ENCODE peak calls at places on chromosomes 12 and 14, in five cellular contexts. E is PC-9, J is upper lobe of right lung, I is AG10803, H is Calu3. R is an unnamed sample.

GRCh38 chr12:42946776-42947435 is 357.4 kb upstream of the PRICKLE1 start:
- DNase-seq in E (no peak), J (no peak), I (no peak), H (no peak), R (no peak)

GRCh38 chr12:124352257-124352656 is 57.4 kb downstream of the RFLNA start:
- DNase-seq in E (no peak), J (no peak), I (no peak), H (no peak), R (no peak)

GRCh38 chr14:52563120-52563519 is 10.5 kb downstream of the GPR137C start:
- DNase-seq in E (no peak), J (no peak), I (peak), H (no peak), R (no peak)

GRCh38 chr14:50254248-50254647 is 22.9 kb upstream of the SOS2 start:
- DNase-seq in E (no peak), J (no peak), I (no peak), H (no peak), R (no peak)

GRCh38 chr14:60651051-60651935 is 2.0 kb upstream of the SIX1 start:
- DNase-seq in E (no peak), J (no peak), I (no peak), H (no peak), R (no peak)

GRCh38 chr12:24759155-24759554 is 189.7 kb downstream of the BCAT1 start:
- DNase-seq in E (no peak), J (no peak), I (peak), H (no peak), R (no peak)

GRCh38 chr12:77116277-77116676 is 50.9 kb upstream of the E2F7 start:
- DNase-seq in E (no peak), J (no peak), I (peak), H (no peak), R (no peak)

GRCh38 chr12:89015419-89015818 is 336.9 kb downstream of the DUSP6 start:
- DNase-seq in E (no peak), J (no peak), I (no peak), H (no peak), R (no peak)

GRCh38 chr14:71348817-71349216 is 441.6 kb downstream of the PCNX1 start:
- DNase-seq in E (no peak), J (no peak), I (no peak), H (no peak), R (no peak)

GRCh38 chr14:94770251-94770749 is 387 bp upstream of the GSC start:
- DNase-seq in E (no peak), J (no peak), I (no peak), H (no peak), R (no peak)

GRCh38 chr12:85036241-85036707 is at the start of the genes LRRIQ1 and TSPAN19:
- DNase-seq in E (peak), J (peak), I (peak), H (peak), R (peak)

GRCh38 chr12:81722004-81722403 is 37.1 kb downstream of the PPFIA2 start:
- DNase-seq in E (no peak), J (no peak), I (no peak), H (no peak), R (no peak)

GRCh38 chr12:79451988-79452387 is 238.8 kb downstream of the PAWR start:
- DNase-seq in E (peak), J (no peak), I (peak), H (peak), R (peak)

GRCh38 chr12:53268009-53268636 is at the start of gene ESPL1:
- DNase-seq in E (peak), J (peak), I (peak), H (peak), R (peak)

GRCh38 chr14:74867673-74868072 is 8.3 kb downstream of the PROX2 start:
- DNase-seq in E (no peak), J (no peak), I (peak), H (no peak), R (no peak)

GRCh38 chr12:43836455-43836989 is 641 bp downstream of the TMEM117 start:
- DNase-seq in E (no peak), J (no peak), I (peak), H (no peak), R (no peak)

GRCh38 chr14:74739293-74740030 is 23.7 kb upstream of the YLPM1 start:
- DNase-seq in E (no peak), J (no peak), I (no peak), H (no peak), R (no peak)

GRCh38 chr12:109346920-109347319 is 780 bp upstream of the MYO1H start:
- DNase-seq in E (no peak), J (no peak), I (no peak), H (no peak), R (no peak)

GRCh38 chr12:110186059-110186458 is 61.9 kb downstream of the IFT81 start:
- DNase-seq in E (no peak), J (no peak), I (no peak), H (no peak), R (no peak)

GRCh38 chr12:6390084-6390799 is 6.3 kb downstream of the LTBR start:
- DNase-seq in E (no peak), J (no peak), I (no peak), H (no peak), R (peak)

GRCh38 chr12:106226884-106227640 is 20.8 kb downstream of the CKAP4 start:
- DNase-seq in E (peak), J (no peak), I (peak), H (peak), R (no peak)

GRCh38 chr14:22997676-22998323 is 12.1 kb downstream of the C14orf93 start:
- DNase-seq in E (no peak), J (no peak), I (no peak), H (no peak), R (no peak)

GRCh38 chr12:79381246-79382208 is 309.2 kb downstream of the PAWR start:
- DNase-seq in E (no peak), J (no peak), I (no peak), H (no peak), R (no peak)

GRCh38 chr12:111033281-111034147 is 113.1 kb upstream of the MYL2 start:
- DNase-seq in E (no peak), J (no peak), I (no peak), H (no peak), R (no peak)

GRCh38 chr14:78445275-78445674 is 275.1 kb downstream of the NRXN3 start:
- DNase-seq in E (no peak), J (no peak), I (no peak), H (no peak), R (no peak)

GRCh38 chr14:105168979-105169507 is 467 bp upstream of the JAG2 start:
- DNase-seq in E (no peak), J (no peak), I (no peak), H (no peak), R (no peak)

GRCh38 chr14:96060161-96060933 is 21.2 kb downstream of the C14orf132 start:
- DNase-seq in E (no peak), J (no peak), I (no peak), H (no peak), R (no peak)

GRCh38 chr12:24615967-24616411 is 332.9 kb downstream of the BCAT1 start:
- DNase-seq in E (peak), J (no peak), I (no peak), H (no peak), R (no peak)

GRCh38 chr12:33670284-33670683 is 230.7 kb upstream of the SYT10 start:
- DNase-seq in E (no peak), J (no peak), I (no peak), H (no peak), R (no peak)

GRCh38 chr12:110245278-110245868 is 35.7 kb upstream of the ATP2A2 start:
- DNase-seq in E (no peak), J (peak), I (no peak), H (peak), R (no peak)

GRCh38 chr12:77696183-77696582 is 134.5 kb upstream of the NAV3 start:
- DNase-seq in E (no peak), J (no peak), I (no peak), H (no peak), R (no peak)

GRCh38 chr12:77190022-77190421 is 124.7 kb upstream of the E2F7 start:
- DNase-seq in E (no peak), J (no peak), I (peak), H (no peak), R (no peak)

GRCh38 chr12:55955800-55956508 is 9.9 kb downstream of the PMEL start:
- DNase-seq in E (peak), J (no peak), I (peak), H (peak), R (no peak)

GRCh38 chr12:27870939-27871338 is 90.9 kb upstream of the MANSC4 start:
- DNase-seq in E (no peak), J (no peak), I (peak), H (no peak), R (no peak)

GRCh38 chr14:90698379-90698869 is 117.8 kb downstream of the TTC7B start:
- DNase-seq in E (no peak), J (no peak), I (peak), H (no peak), R (peak)

GRCh38 chr12:108572166-108572790 is 9.9 kb downstream of the ISCU start:
- DNase-seq in E (no peak), J (no peak), I (no peak), H (no peak), R (no peak)

GRCh38 chr12:127455347-127456265 is 811.4 kb upstream of the TMEM132C start:
- DNase-seq in E (no peak), J (no peak), I (no peak), H (no peak), R (no peak)

GRCh38 chr14:38500125-38500524 is 244.2 kb upstream of the CLEC14A start:
- DNase-seq in E (no peak), J (no peak), I (peak), H (no peak), R (no peak)

GRCh38 chr14:101005447-101005846 is 101.9 kb upstream of the RTL1 start:
- DNase-seq in E (no peak), J (no peak), I (no peak), H (no peak), R (no peak)

GRCh38 chr12:31736472-31736871 is 7.7 kb upstream of the AMN1 start:
- DNase-seq in E (peak), J (no peak), I (peak), H (no peak), R (no peak)

GRCh38 chr14:59425322-59425945 is 39.7 kb downstream of the GPR135 start:
- DNase-seq in E (no peak), J (no peak), I (peak), H (no peak), R (peak)
- TF ChIP-seq CTCF in E (no peak), J (no peak), I (peak), H (no peak), R (no peak)

GRCh38 chr14:97298331-97298730 is 501.1 kb downstream of the VRK1 start:
- DNase-seq in E (no peak), J (no peak), I (no peak), H (no peak), R (no peak)
- TF ChIP-seq CTCF in E (peak), J (no peak), I (no peak), H (no peak), R (no peak)

GRCh38 chr12:62600038-62600437 is 133.4 kb downstream of the MON2 start:
- DNase-seq in E (no peak), J (no peak), I (no peak), H (no peak), R (no peak)
- TF ChIP-seq CTCF in E (peak), J (no peak), I (peak), H (peak), R (no peak)

GRCh38 chr14:92670177-92670576 is 78.2 kb downstream of the LGMN start:
- DNase-seq in E (no peak), J (no peak), I (peak), H (no peak), R (no peak)
- TF ChIP-seq CTCF in E (no peak), J (no peak), I (peak), H (no peak), R (no peak)

DNA sequence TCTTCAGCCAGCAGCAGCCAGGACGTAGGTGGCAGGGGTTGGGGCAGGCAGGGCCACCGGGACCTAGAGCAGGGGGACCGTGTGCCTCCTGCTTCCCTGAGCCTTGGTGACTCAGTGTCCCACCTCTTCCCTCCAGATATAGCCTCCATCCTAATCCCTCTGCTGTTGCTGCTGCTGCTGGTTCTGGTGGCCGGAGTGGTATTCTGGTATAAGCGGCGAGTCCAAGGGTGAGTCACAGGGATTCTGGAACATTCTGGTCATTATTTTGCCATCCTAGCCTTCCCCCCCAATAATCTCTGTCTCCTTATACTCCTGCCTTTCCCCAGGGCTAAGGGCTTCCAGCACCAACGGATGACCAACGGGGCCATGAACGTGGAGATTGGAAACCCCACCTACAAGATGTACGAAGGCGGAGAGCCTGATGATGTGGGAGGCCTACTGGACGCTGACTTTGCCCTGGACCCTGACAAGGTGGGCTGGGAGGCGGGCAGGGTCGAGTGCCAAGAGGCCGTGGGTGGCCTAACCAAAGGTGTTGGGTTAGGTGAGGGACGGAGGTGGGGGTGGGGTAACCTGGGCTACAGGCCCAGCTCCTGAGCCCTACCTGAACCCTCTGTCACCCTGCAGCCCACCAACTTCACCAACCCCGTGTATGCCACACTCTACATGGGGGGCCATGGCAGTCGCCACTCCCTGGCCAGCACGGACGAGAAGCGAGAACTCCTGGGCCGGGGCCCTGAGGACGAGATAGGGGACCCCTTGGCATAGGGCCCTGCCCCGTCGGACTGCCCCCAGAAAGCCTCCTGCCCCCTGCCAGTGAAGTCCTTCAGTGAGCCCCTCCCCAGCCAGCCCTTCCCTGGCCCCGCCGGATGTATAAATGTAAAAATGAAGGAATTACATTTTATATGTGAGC is 4.5 kb upstream of the NXPH4 start:
- DNase-seq in E (no peak), J (no peak), I (no peak), H (no peak), R (no peak)
- TF ChIP-seq CTCF in E (no peak), J (no peak), I (peak), H (no peak), R (no peak)

DNA sequence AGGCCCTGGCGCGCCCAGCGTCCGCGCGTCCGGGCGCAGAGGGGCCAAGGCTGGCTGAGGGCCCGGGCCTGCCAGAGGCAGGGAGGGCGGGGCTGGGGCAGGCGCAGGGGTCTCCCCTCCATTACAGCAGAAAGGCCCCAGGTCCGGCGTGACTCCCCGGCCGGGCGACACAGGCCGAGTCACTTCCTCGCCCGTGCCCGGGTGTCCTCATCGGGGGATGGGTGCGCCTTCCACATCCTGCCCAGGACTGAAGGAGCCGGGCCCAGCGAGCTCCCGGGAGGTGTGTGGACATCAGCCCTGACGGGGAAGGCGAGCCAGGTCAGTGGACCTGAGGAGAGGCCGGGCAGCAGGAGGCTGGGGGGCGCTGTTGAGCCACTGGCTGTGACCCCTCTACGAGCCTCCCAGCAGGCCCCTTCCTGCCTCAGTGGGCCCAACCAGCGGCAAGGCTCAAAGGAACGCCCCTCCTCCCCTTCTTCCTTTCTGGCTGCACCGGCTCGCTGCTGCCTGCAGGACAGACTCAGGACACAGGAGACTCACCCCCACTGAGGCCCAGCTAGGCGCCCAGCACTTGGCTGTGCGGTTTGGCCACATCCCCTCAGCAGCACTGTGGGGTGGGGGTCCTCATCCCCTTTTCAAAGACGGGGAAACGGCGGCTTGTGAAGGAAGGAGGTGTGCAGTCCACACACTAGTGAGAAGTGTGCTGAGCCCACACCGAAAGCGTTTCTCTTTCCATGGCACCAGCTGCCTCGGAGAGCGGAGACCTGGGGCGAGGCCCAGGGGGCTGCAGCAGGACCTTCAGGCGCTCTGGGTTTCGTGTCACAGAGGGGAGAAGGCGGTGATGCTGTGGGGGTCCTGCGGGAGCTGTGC is 606 bp downstream of the TNFAIP2 start:
- DNase-seq in E (peak), J (no peak), I (peak), H (peak), R (peak)
- TF ChIP-seq CTCF in E (peak), J (peak), I (peak), H (no peak), R (peak)

DNA sequence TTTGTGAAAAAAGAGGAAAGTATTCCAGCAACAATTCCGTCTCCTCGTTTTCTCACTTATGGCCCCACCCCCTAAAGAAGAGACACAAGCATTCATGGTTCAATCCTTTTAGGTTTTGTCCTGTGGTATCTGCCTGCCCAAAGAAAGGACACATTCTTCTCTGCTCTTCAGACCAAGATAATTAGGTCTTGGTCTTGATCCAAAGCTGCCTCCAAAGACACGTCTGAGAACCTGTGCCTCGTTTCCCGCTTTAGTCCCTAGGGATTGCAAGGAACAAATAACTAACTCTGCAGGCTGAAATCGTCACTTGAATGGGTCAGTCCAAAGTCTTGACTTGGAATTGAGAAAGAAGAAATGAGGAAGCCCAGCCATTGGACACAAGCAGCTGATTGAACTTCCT is 202.7 kb upstream of the FAR2 start:
- DNase-seq in E (no peak), J (no peak), I (no peak), H (no peak), R (no peak)
- TF ChIP-seq CTCF in E (no peak), J (no peak), I (no peak), H (no peak), R (no peak)

GRCh38 chr12:112419269-112420133 is 754 bp downstream of the PTPN11 start:
- DNase-seq in E (peak), J (peak), I (peak), H (peak), R (peak)
- TF ChIP-seq CTCF in E (peak), J (no peak), I (no peak), H (no peak), R (no peak)

GRCh38 chr12:62631531-62632520 is 165.2 kb downstream of the MON2 start:
- DNase-seq in E (peak), J (peak), I (peak), H (peak), R (peak)
- TF ChIP-seq CTCF in E (no peak), J (peak), I (peak), H (no peak), R (peak)

R was measured in kidney.